ENCODE peak calls at places on chromosomes 6 and 20, in six cellular contexts. One of them, this sample, is unnamed.

GRCh38 chr6:6409397-6410030 is 89.1 kb upstream of the F13A1 start:
- DNase-seq in mammary epithelial cell: no peak
- DNase-seq in HCT116: no peak
- DNase-seq in H1: no peak
- DNase-seq in GM23338: peak; percentile 35
- DNase-seq in PC-3: no peak
- DNase-seq in this sample: no peak

GRCh38 chr6:80523029-80523428 is 416.6 kb downstream of the BCKDHB start:
- DNase-seq in mammary epithelial cell: no peak
- DNase-seq in H1: no peak
- DNase-seq in GM23338: no peak
- DNase-seq in HCT116: no peak
- DNase-seq in PC-3: no peak
- DNase-seq in this sample: no peak

GRCh38 chr20:13736792-13737191 is 47.9 kb downstream of the ESF1 start:
- DNase-seq in HCT116: no peak
- DNase-seq in mammary epithelial cell: no peak
- DNase-seq in PC-3: no peak
- DNase-seq in GM23338: no peak
- DNase-seq in H1: no peak
- DNase-seq in this sample: peak; percentile 83

GRCh38 chr6:63305278-63305677 is 14.5 kb downstream of the LGSN start:
- DNase-seq in GM23338: no peak
- DNase-seq in mammary epithelial cell: peak; percentile 11
- DNase-seq in HCT116: no peak
- DNase-seq in H1: no peak
- DNase-seq in PC-3: no peak
- DNase-seq in this sample: no peak

GRCh38 chr6:10393544-10394225 is 21.2 kb downstream of the TFAP2A start:
- DNase-seq in H1: no peak
- DNase-seq in PC-3: no peak
- DNase-seq in HCT116: no peak
- DNase-seq in GM23338: no peak
- DNase-seq in mammary epithelial cell: no peak
- DNase-seq in this sample: no peak

GRCh38 chr20:20709858-20710257 is 2.6 kb downstream of the RALGAPA2 start:
- DNase-seq in HCT116: no peak
- DNase-seq in PC-3: no peak
- DNase-seq in mammary epithelial cell: no peak
- DNase-seq in H1: no peak
- DNase-seq in GM23338: no peak
- DNase-seq in this sample: no peak

GRCh38 chr6:137046871-137047412 is 2.2 kb upstream of the IL20RA start:
- DNase-seq in GM23338: no peak
- DNase-seq in mammary epithelial cell: no peak
- DNase-seq in H1: no peak
- DNase-seq in PC-3: no peak
- DNase-seq in HCT116: no peak
- DNase-seq in this sample: no peak

GRCh38 chr6:5517781-5518180 is 256.5 kb downstream of the FARS2 start:
- DNase-seq in HCT116: no peak
- DNase-seq in GM23338: no peak
- DNase-seq in H1: no peak
- DNase-seq in mammary epithelial cell: no peak
- DNase-seq in PC-3: no peak
- DNase-seq in this sample: no peak

DNA sequence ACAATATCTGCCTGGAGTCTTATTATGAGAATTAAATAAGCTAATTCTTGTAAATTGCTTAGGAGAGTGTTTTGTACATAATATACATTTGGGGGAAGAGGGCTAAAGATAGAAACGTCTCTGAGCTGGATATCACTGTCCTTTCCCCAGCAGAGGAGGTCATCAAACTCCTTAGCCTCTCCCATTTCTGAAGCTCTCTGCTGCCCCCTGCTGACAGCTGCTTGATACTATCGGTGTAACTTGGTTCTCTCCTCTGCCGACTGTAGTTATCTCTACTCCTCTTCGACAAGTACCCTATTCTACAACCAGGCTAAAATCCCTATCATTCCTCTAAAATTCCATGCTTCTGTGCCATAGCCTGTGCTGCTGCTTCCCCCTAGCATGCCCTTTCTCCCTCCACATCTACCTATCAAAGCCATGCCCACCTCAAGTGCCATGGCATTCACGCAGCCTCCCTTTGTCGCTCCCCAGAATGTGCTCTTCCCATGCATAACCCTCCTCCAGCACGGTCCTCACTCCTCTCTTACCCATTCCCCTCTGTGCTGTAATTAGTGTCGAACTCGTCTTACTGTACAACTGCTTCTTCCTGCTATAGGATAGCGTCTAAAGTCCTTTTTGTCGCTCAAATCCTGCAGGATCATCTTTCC is 101.2 kb downstream of the EPM2A start:
- DNase-seq in GM23338: peak; percentile 95
- DNase-seq in mammary epithelial cell: peak; percentile 45
- DNase-seq in H1: peak; percentile 97
- DNase-seq in PC-3: peak; percentile 86
- DNase-seq in HCT116: peak; percentile 75
- DNase-seq in this sample: peak; percentile 80
- H2AFZ ChIP-seq in GM23338: no peak overlapping the region
- H2AFZ ChIP-seq in mammary epithelial cell: peak overlapping the region; percentile 34
- H2AFZ ChIP-seq in H1: peak overlapping the region; percentile 86
- H2AFZ ChIP-seq in PC-3: no peak overlapping the region
- H2AFZ ChIP-seq in HCT116: no peak overlapping the region
- H2AFZ ChIP-seq in this sample: peak overlapping the region; percentile 47

GRCh38 chr6:34598725-34599124 is 42.6 kb upstream of the SPDEF start:
- DNase-seq in PC-3: peak; percentile 24
- DNase-seq in H1: no peak
- DNase-seq in HCT116: no peak
- DNase-seq in GM23338: no peak
- DNase-seq in mammary epithelial cell: no peak
- DNase-seq in this sample: no peak

GRCh38 chr6:34596798-34597197 is 40.7 kb upstream of the SPDEF start:
- DNase-seq in PC-3: no peak
- DNase-seq in HCT116: no peak
- DNase-seq in GM23338: no peak
- DNase-seq in mammary epithelial cell: no peak
- DNase-seq in H1: no peak
- DNase-seq in this sample: no peak

GRCh38 chr6:34600101-34600500 is 44.0 kb upstream of the SPDEF start:
- DNase-seq in HCT116: no peak
- DNase-seq in mammary epithelial cell: no peak
- DNase-seq in GM23338: no peak
- DNase-seq in H1: no peak
- DNase-seq in PC-3: no peak
- DNase-seq in this sample: no peak

GRCh38 chr6:34595332-34596090 is 39.4 kb upstream of the SPDEF start:
- DNase-seq in PC-3: peak; percentile 76
- DNase-seq in HCT116: no peak
- DNase-seq in mammary epithelial cell: peak; percentile 64
- DNase-seq in H1: no peak
- DNase-seq in GM23338: no peak
- DNase-seq in this sample: peak; percentile 61

DNA sequence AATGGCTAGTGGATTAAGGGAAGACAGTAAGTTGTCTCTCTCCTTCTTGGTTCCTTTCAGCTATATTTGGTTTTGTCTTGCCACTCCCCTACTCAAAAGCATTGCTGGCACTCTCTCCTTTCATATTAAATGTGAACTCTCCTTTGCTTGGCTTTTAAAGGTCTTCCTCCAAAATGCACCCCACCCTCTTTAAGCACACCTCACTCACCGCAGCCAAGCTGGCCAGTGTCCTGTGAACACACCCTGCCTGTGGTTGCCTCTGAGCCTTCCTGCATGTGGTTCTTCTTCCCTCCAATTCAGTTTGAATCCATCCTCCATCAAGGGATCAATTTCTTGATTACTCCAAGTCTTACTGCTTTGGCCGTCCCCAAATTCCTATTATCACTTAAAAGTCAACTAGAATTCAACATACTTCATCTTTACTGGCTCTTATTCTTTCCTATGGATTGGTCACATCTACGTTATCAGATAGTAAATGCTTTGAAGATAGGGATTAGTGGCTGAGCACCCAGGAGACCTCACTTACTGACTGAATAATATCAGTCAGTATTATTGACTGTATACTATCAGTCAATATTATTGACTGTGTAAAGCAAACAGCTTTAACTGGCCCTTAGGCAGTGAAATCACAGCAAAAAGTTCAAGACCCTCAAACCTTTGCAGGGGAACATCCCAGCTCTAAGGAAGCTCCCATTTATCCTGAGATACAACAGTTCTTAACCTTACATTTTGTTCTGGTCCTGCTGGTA is 41.6 kb upstream of the SPDEF start:
- DNase-seq in HCT116: no peak
- DNase-seq in PC-3: peak; percentile 55
- DNase-seq in mammary epithelial cell: no peak
- DNase-seq in GM23338: no peak
- DNase-seq in H1: no peak
- DNase-seq in this sample: no peak
- H4K20me1 ChIP-seq in HCT116: no peaks in the 10 kb centered on the region
- H4K20me1 ChIP-seq in PC-3: peaks cover 9% of the 10 kb centered on the region
- H4K20me1 ChIP-seq in mammary epithelial cell: no peaks in the 10 kb centered on the region
- H4K20me1 ChIP-seq in GM23338: peaks cover 24% of the 10 kb centered on the region
- H4K20me1 ChIP-seq in H1: no peaks in the 10 kb centered on the region
- H4K20me1 ChIP-seq in this sample: peaks cover 4% of the 10 kb centered on the region

GRCh38 chr6:165984743-165985142 is 182.9 kb downstream of the TBXT start:
- DNase-seq in H1: no peak
- DNase-seq in mammary epithelial cell: no peak
- DNase-seq in GM23338: no peak
- DNase-seq in HCT116: no peak
- DNase-seq in PC-3: no peak
- DNase-seq in this sample: no peak

GRCh38 chr6:165987483-165988305 is 180.0 kb downstream of the TBXT start:
- DNase-seq in GM23338: peak; percentile 81
- DNase-seq in mammary epithelial cell: peak; percentile 0
- DNase-seq in H1: peak; percentile 62
- DNase-seq in PC-3: no peak
- DNase-seq in HCT116: no peak
- DNase-seq in this sample: peak; percentile 90

GRCh38 chr6:165986647-165987482 is 180.8 kb downstream of the TBXT start:
- DNase-seq in PC-3: no peak
- DNase-seq in GM23338: peak; percentile 68
- DNase-seq in mammary epithelial cell: no peak
- DNase-seq in H1: peak; percentile 53
- DNase-seq in HCT116: no peak
- DNase-seq in this sample: peak; percentile 50

GRCh38 chr6:165985281-165985925 is 182.2 kb downstream of the TBXT start:
- DNase-seq in PC-3: no peak
- DNase-seq in mammary epithelial cell: no peak
- DNase-seq in GM23338: no peak
- DNase-seq in H1: no peak
- DNase-seq in HCT116: no peak
- DNase-seq in this sample: no peak

DNA sequence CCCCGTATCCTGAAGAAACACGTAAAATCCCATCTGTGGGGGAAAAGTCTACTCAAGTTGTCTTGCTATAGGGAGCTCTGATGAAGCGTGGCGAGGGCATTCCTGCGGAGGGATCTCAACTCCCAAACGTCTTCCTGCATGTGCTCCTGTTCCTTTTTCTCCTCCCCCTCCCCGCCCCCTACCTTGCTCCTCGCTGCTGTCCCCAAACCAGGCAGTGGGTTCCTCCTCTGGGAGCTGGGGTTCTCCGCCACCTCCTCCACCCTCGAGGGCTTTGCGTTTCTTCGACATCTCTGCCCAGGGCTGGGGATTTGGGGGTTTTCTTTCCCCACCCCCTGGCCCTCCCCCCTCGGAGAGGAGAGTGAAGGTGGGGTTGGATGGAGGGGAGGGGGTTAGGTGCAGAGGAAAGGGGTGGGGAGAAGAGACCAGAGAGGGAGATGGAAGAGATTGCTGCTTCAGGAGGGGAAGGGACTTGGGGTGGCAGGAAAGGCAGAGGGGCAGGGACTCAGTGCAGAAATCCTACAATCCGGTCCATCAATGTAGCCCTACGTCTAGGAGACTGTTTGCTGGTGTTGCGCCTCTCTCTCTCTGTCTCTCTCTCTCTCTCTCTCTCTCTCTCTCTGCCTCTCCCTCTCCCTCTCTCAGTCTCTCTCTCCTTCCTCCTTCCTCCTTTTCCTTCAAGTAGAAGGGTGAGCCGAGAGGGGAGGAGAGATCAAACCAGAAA is 181.6 kb downstream of the TBXT start:
- DNase-seq in GM23338: peak; percentile 71
- DNase-seq in HCT116: no peak
- DNase-seq in PC-3: no peak
- DNase-seq in mammary epithelial cell: no peak
- DNase-seq in H1: peak; percentile 61
- DNase-seq in this sample: no peak
- TF ChIP-seq EZH2 in GM23338: peak; percentile 28
- TF ChIP-seq EZH2 in HCT116: no peak
- TF ChIP-seq EZH2 in PC-3: no peak
- TF ChIP-seq EZH2 in mammary epithelial cell: no peak
- TF ChIP-seq EZH2 in H1: no peak
- TF ChIP-seq EZH2 in this sample: no peak

DNA sequence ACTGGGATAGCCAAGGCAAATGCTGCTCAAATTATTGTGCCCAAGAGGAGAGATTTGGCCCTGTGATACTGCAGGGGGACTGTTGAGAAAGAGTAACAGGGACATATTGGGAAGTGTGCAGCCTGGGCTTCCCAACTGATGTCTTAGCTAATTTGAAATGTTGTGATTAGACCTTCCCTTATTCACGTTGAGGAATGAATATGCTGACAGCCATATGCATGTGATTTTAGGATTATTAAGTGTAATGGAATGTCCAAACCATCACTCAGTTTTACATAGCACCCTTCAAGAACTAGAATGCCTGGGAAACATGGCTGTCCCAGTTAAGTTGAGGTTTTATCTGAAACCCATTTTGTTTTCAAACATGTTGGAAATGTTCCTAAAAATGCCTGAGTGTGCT is 81.4 kb downstream of the CARMIL1 start:
- DNase-seq in GM23338: no peak
- DNase-seq in mammary epithelial cell: peak; percentile 56
- DNase-seq in H1: no peak
- DNase-seq in PC-3: peak; percentile 17
- DNase-seq in HCT116: no peak
- DNase-seq in this sample: peak; percentile 64
- H2AFZ ChIP-seq in GM23338: no peak overlapping the region
- H2AFZ ChIP-seq in mammary epithelial cell: no peak overlapping the region
- H2AFZ ChIP-seq in H1: no peak overlapping the region
- H2AFZ ChIP-seq in PC-3: no peak overlapping the region
- H2AFZ ChIP-seq in HCT116: no peak overlapping the region
- H2AFZ ChIP-seq in this sample: peak overlapping the region; percentile 18

This sample was measured in GM23248.